ENCODE peak calls at places on chromosomes 16 and 17, in nine cellular contexts. O is small intestine; J is sigmoid colon; Y is esophagus muscularis mucosa; E is naive thymus-derived CD4-positive, alpha-beta T cell; K is BJ; T is PC-9; L is mesendoderm; D is CD4-positive, CD25-positive, alpha-beta regulatory T cell. W is an unnamed sample.

GRCh38 chr17:18963126-18964017 is 11.4 kb downstream of the SLC5A10 start:
- DNase-seq in K (no peak), D (no peak), L (no peak), E (no peak), J (no peak), T (no peak), O (peak; percentile 32), Y (no peak), W (peak; percentile 3)

GRCh38 chr16:17668411-17668810 is 197.7 kb upstream of the XYLT1 start:
- DNase-seq in Y (peak; percentile 83), D (no peak), L (no peak), T (no peak), O (no peak), K (no peak), E (no peak), J (no peak), W (no peak)

GRCh38 chr17:56891751-56892150 is 22.1 kb downstream of the TRIM25 start:
- DNase-seq in D (peak; percentile 27), Y (no peak), J (no peak), K (no peak), T (no peak), E (peak; percentile 16), O (no peak), L (peak; percentile 47), W (peak; percentile 43)

GRCh38 chr17:77322534-77323412 is 182.0 kb downstream of the SEC14L1 start:
- DNase-seq in J (peak; percentile 95), L (peak; percentile 91), O (peak; percentile 80), Y (no peak), T (peak; percentile 89), E (no peak), K (peak; percentile 96), D (no peak), W (peak; percentile 77)

GRCh38 chr16:9908613-9909012 is 273.6 kb downstream of the GRIN2A start:
- DNase-seq in D (no peak), L (no peak), E (no peak), T (no peak), J (no peak), K (no peak), O (no peak), Y (peak; percentile 90), W (no peak)

GRCh38 chr17:18258356-18259038 is at the start of gene FLII:
- DNase-seq in D (peak; percentile 68), Y (no peak), L (peak; percentile 72), T (peak; percentile 62), K (no peak), O (peak; percentile 72), J (peak; percentile 78), E (peak; percentile 32), W (peak; percentile 62)

GRCh38 chr17:4101127-4101798 is 41.6 kb downstream of the ZZEF1 start:
- DNase-seq in L (peak; percentile 10), O (peak; percentile 49), D (peak; percentile 20), Y (no peak), T (peak; percentile 41), J (no peak), K (peak; percentile 5), E (no peak), W (peak; percentile 16)

GRCh38 chr17:19686400-19687090 is 29.8 kb downstream of the SLC47A2 start:
- DNase-seq in D (no peak), J (no peak), T (no peak), E (no peak), L (no peak), K (no peak), O (no peak), Y (no peak), W (no peak)

GRCh38 chr17:12545877-12546513 is 119.7 kb upstream of the MYOCD start:
- DNase-seq in O (peak; percentile 72), E (no peak), T (peak; percentile 7), J (no peak), K (no peak), D (peak; percentile 8), Y (no peak), L (peak; percentile 85), W (peak; percentile 9)

GRCh38 chr17:76816590-76817135 is 51.5 kb upstream of the MGAT5B start:
- DNase-seq in Y (no peak), D (peak; percentile 82), L (peak; percentile 79), O (peak; percentile 20), K (no peak), E (peak; percentile 59), T (peak; percentile 40), J (no peak), W (no peak)

GRCh38 chr16:55040366-55041086 is 109.9 kb downstream of the IRX5 start:
- DNase-seq in L (no peak), J (peak; percentile 40), K (no peak), T (no peak), Y (no peak), E (no peak), D (no peak), O (no peak), W (no peak)

GRCh38 chr17:76104140-76104895 is 731 bp upstream of the EXOC7 start:
- DNase-seq in J (peak; percentile 56), Y (no peak), T (no peak), O (no peak), D (no peak), K (no peak), L (no peak), E (no peak), W (no peak)

GRCh38 chr16:78638371-78638770 is 538.9 kb downstream of the WWOX start:
- DNase-seq in D (no peak), Y (no peak), L (peak; percentile 50), K (no peak), T (no peak), O (no peak), E (no peak), J (no peak), W (no peak)

GRCh38 chr16:10180771-10181163 is 1.5 kb downstream of the GRIN2A start:
- DNase-seq in T (no peak), K (no peak), J (no peak), E (no peak), O (peak; percentile 6), D (peak; percentile 14), Y (no peak), L (peak; percentile 82), W (peak; percentile 59)

GRCh38 chr16:11972128-11972527 is 4.4 kb upstream of the SNX29 start:
- DNase-seq in J (no peak), D (peak; percentile 8), Y (no peak), L (peak; percentile 47), T (no peak), K (no peak), O (peak; percentile 4), E (no peak), W (no peak)

GRCh38 chr17:15945493-15946209 is 721 bp downstream of the ADORA2B start:
- DNase-seq in K (no peak), L (no peak), D (no peak), E (no peak), J (peak; percentile 71), T (no peak), O (no peak), Y (no peak), W (no peak)
- H3K27me3 ChIP-seq in K (no peaks in the 10 kb centered on the region), L (peaks cover 5% of the 10 kb centered on the region), D (peaks cover 17% of the 10 kb centered on the region), E (peaks cover 7% of the 10 kb centered on the region), J (peaks cover 3% of the 10 kb centered on the region), T (no peaks in the 10 kb centered on the region), O (no peaks in the 10 kb centered on the region), Y (no peaks in the 10 kb centered on the region), W (peaks cover 2% of the 10 kb centered on the region)

DNA sequence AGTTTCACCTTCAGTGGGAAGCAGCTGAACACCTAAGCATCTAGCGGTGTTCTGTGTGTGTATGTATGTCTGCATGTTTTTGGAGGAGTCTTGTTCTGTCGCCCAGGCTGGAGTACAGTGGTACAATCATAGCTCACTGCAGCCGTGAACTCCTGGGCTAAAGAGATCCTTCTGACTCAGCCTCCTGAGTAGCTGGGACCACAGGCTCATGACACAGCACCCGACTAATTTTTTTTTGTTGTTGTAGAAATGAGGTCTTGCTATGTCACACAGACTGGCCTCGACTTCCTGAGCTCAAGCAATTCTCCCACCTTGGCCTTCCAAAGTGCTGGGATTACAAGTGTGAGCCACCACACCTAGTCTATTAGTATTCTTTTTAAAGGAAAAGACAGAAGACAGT is 30.2 kb upstream of the FAAP100 start:
- DNase-seq in L (no peak), Y (no peak), J (no peak), T (no peak), D (no peak), O (no peak), K (no peak), E (no peak), W (no peak)
- H3K27me3 ChIP-seq in L (no peaks in the 10 kb centered on the region), Y (no peaks in the 10 kb centered on the region), J (no peaks in the 10 kb centered on the region), T (no peaks in the 10 kb centered on the region), D (no peaks in the 10 kb centered on the region), O (no peaks in the 10 kb centered on the region), K (no peaks in the 10 kb centered on the region), E (no peaks in the 10 kb centered on the region), W (no peaks in the 10 kb centered on the region)

DNA sequence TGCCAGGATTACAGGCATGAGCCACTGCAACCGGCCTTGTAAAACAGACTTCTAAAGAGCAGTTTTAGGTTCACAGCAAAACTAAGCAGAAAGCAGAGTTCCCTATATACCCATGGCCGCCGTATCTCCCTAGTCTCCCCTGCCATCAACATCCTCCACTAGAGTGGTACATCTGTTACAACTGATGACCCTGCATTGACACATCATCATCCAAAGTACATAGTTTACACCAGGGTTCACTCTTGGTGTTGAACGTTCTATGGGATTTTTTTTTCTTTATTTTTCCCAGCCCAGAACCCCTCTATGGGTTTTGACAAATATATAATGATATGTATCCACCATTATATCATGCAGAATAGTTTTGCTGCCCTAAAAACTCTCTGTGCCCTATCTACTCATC is 155.2 kb downstream of the RAB11FIP4 start:
- DNase-seq in D (no peak), J (no peak), Y (no peak), T (no peak), K (no peak), O (no peak), L (no peak), E (no peak), W (no peak)
- H3K27me3 ChIP-seq in D (no peaks in the 10 kb centered on the region), J (no peaks in the 10 kb centered on the region), Y (no peaks in the 10 kb centered on the region), T (no peaks in the 10 kb centered on the region), K (peaks cover 1% of the 10 kb centered on the region), O (no peaks in the 10 kb centered on the region), L (no peaks in the 10 kb centered on the region), E (no peaks in the 10 kb centered on the region), W (no peaks in the 10 kb centered on the region)

GRCh38 chr17:74450925-74451403 is 15.5 kb upstream of the CD300A start:
- DNase-seq in J (no peak), D (no peak), T (no peak), L (no peak), K (no peak), E (no peak), O (no peak), Y (no peak), W (no peak)

GRCh38 chr17:74452027-74452840 is 14.2 kb upstream of the CD300A start:
- DNase-seq in K (no peak), D (no peak), Y (no peak), L (peak; percentile 41), J (no peak), E (no peak), O (peak; percentile 58), T (no peak), W (no peak)

GRCh38 chr17:74452841-74453661 is 13.4 kb upstream of the CD300A start:
- DNase-seq in L (no peak), K (no peak), E (no peak), T (no peak), O (no peak), D (no peak), Y (no peak), J (no peak), W (no peak)

GRCh38 chr17:74450231-74450630 is 16.2 kb upstream of the CD300A start:
- DNase-seq in E (no peak), Y (no peak), T (no peak), O (no peak), L (no peak), D (no peak), J (no peak), K (no peak), W (no peak)

DNA sequence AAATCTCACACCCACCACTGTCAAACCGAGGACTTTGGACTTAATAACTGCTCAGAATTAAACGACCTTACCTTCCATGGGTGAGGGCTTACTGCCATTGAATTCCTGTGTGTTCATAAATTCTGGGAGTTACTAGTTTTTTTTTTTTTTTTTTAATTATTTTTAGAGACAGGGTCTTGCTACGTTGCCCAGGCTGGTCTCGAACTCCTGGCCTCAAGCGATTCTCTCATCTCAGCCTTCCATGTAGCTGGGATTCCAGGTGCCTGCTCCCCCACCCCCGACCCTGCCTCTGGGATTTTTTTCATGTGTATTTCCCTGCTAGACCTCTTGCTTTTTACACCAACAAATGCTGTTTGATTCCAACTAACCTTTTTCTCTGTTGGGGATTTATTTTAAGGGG is 14.9 kb upstream of the CD300A start:
- DNase-seq in D (no peak), K (no peak), O (no peak), L (no peak), J (no peak), E (no peak), T (no peak), Y (no peak), W (no peak)
- H3K27me3 ChIP-seq in D (no peaks in the 10 kb centered on the region), K (no peaks in the 10 kb centered on the region), O (no peaks in the 10 kb centered on the region), L (peaks cover 5% of the 10 kb centered on the region), J (no peaks in the 10 kb centered on the region), E (no peaks in the 10 kb centered on the region), T (peaks cover 3% of the 10 kb centered on the region), Y (no peaks in the 10 kb centered on the region), W (no peaks in the 10 kb centered on the region)